ENCODE peak calls at places on chromosomes 7 and 10, in five cellular contexts. One of them, this sample, is unnamed.
A peak's percentile ranks its signal among the peaks of the same experiment; 100 is the strongest.

GRCh38 chr7:36964297-36964696 is 240.0 kb upstream of the AOAH start:
- DNase-seq in HFFc6: no peak
- DNase-seq in tibial artery: no peak
- DNase-seq in psoas muscle: no peak
- DNase-seq in fibroblast of lung: no peak
- DNase-seq in this sample: no peak

GRCh38 chr10:112526130-112526529 is 79.1 kb downstream of the VTI1A start:
- DNase-seq in HFFc6: peak; percentile 15
- DNase-seq in tibial artery: no peak
- DNase-seq in psoas muscle: no peak
- DNase-seq in fibroblast of lung: peak; percentile 41
- DNase-seq in this sample: no peak

GRCh38 chr7:100689230-100690135 is 4.6 kb downstream of the GIGYF1 start:
- DNase-seq in HFFc6: no peak
- DNase-seq in tibial artery: no peak
- DNase-seq in psoas muscle: no peak
- DNase-seq in fibroblast of lung: no peak
- DNase-seq in this sample: no peak

GRCh38 chr10:48807786-48808185 is 123.1 kb downstream of the WDFY4 start:
- DNase-seq in HFFc6: no peak
- DNase-seq in tibial artery: no peak
- DNase-seq in psoas muscle: no peak
- DNase-seq in fibroblast of lung: no peak
- DNase-seq in this sample: no peak

GRCh38 chr7:17275749-17276671 is 22.4 kb upstream of the AHR start:
- DNase-seq in HFFc6: peak; percentile 93
- DNase-seq in tibial artery: no peak
- DNase-seq in psoas muscle: no peak
- DNase-seq in fibroblast of lung: peak; percentile 98
- DNase-seq in this sample: peak; percentile 92

GRCh38 chr7:22219739-22220493 is 137.0 kb downstream of the RAPGEF5 start:
- DNase-seq in HFFc6: no peak
- DNase-seq in tibial artery: no peak
- DNase-seq in psoas muscle: no peak
- DNase-seq in fibroblast of lung: no peak
- DNase-seq in this sample: no peak

GRCh38 chr7:47145326-47145725 is 436.6 kb downstream of the TNS3 start:
- DNase-seq in HFFc6: no peak
- DNase-seq in tibial artery: no peak
- DNase-seq in psoas muscle: no peak
- DNase-seq in fibroblast of lung: no peak
- DNase-seq in this sample: no peak

GRCh38 chr7:117134885-117135552 is 181.7 kb downstream of the ST7 start:
- DNase-seq in HFFc6: no peak
- DNase-seq in tibial artery: no peak
- DNase-seq in psoas muscle: no peak
- DNase-seq in fibroblast of lung: peak; percentile 67
- DNase-seq in this sample: peak; percentile 44

GRCh38 chr10:69333205-69333604 is 54.9 kb downstream of the HK1 start:
- DNase-seq in HFFc6: peak; percentile 69
- DNase-seq in tibial artery: peak; percentile 54
- DNase-seq in psoas muscle: no peak
- DNase-seq in fibroblast of lung: no peak
- DNase-seq in this sample: no peak

GRCh38 chr7:16838891-16839290 is 34.1 kb upstream of the AGR2 start:
- DNase-seq in HFFc6: no peak
- DNase-seq in tibial artery: no peak
- DNase-seq in psoas muscle: no peak
- DNase-seq in fibroblast of lung: no peak
- DNase-seq in this sample: no peak

GRCh38 chr7:38034062-38034907 is 113.8 kb downstream of the EPDR1 start:
- DNase-seq in HFFc6: no peak
- DNase-seq in tibial artery: no peak
- DNase-seq in psoas muscle: no peak
- DNase-seq in fibroblast of lung: no peak
- DNase-seq in this sample: peak; percentile 46

GRCh38 chr10:50419756-50420155 is 168.4 kb upstream of the ASAH2 start:
- DNase-seq in HFFc6: no peak
- DNase-seq in tibial artery: no peak
- DNase-seq in psoas muscle: no peak
- DNase-seq in fibroblast of lung: no peak
- DNase-seq in this sample: no peak
- TF ChIP-seq CTCF in HFFc6: no peak
- TF ChIP-seq CTCF in tibial artery: no peak
- TF ChIP-seq CTCF in psoas muscle: no peak
- TF ChIP-seq CTCF in fibroblast of lung: no peak
- TF ChIP-seq CTCF in this sample: no peak

DNA sequence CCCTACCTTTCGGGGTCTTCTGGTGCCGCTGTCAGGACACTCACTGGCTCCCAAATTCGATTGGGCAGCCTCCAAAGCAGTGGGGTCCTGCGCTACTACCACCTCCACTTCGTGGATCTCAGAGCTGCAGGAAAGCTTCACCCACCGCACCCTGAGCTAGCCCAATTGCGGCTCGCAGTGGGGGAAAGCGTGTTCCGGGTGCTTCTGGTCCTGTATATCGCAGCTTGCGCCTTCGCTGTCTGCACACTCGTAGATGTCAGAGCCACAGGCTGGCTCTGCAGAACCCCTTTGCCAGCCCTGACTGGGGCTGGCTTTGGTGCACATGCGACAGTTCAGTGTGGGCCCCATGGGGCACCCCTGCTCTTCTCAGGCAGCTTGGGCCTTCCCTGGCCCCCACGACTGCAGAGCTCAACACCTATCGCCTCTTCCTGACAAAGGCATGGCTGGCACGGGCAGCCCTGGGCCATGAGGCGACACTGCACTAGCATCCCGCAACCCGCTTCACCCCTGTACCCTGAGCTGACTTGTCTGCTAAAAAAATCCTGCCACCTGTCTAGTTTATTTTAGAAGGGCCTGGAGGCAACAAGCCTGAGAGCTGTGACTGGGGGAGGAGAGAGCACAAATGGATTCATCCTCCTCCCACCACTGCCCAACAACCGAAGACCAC is 78.7 kb upstream of the ABI1 start:
- DNase-seq in HFFc6: no peak
- DNase-seq in tibial artery: no peak
- DNase-seq in psoas muscle: peak; percentile 19
- DNase-seq in fibroblast of lung: no peak
- DNase-seq in this sample: no peak
- TF ChIP-seq CTCF in HFFc6: no peak
- TF ChIP-seq CTCF in tibial artery: no peak
- TF ChIP-seq CTCF in psoas muscle: no peak
- TF ChIP-seq CTCF in fibroblast of lung: no peak
- TF ChIP-seq CTCF in this sample: no peak

GRCh38 chr7:28615091-28615490 is 202.8 kb downstream of the CREB5 start:
- DNase-seq in HFFc6: no peak
- DNase-seq in tibial artery: no peak
- DNase-seq in psoas muscle: no peak
- DNase-seq in fibroblast of lung: no peak
- DNase-seq in this sample: no peak
- TF ChIP-seq CTCF in HFFc6: peak; percentile 9
- TF ChIP-seq CTCF in tibial artery: no peak
- TF ChIP-seq CTCF in psoas muscle: peak; percentile 23
- TF ChIP-seq CTCF in fibroblast of lung: no peak
- TF ChIP-seq CTCF in this sample: peak; percentile 27

GRCh38 chr7:70693690-70694356 is 438.1 kb upstream of the GALNT17 start:
- DNase-seq in HFFc6: no peak
- DNase-seq in tibial artery: peak; percentile 70
- DNase-seq in psoas muscle: peak; percentile 91
- DNase-seq in fibroblast of lung: peak; percentile 70
- DNase-seq in this sample: no peak
- TF ChIP-seq CTCF in HFFc6: no peak
- TF ChIP-seq CTCF in tibial artery: peak; percentile 45
- TF ChIP-seq CTCF in psoas muscle: peak; percentile 20
- TF ChIP-seq CTCF in fibroblast of lung: no peak
- TF ChIP-seq CTCF in this sample: peak; percentile 22

GRCh38 chr10:74213571-74214162 is 62.6 kb downstream of the ADK start:
- DNase-seq in HFFc6: peak; percentile 26
- DNase-seq in tibial artery: peak; percentile 54
- DNase-seq in psoas muscle: peak; percentile 20
- DNase-seq in fibroblast of lung: peak; percentile 23
- DNase-seq in this sample: peak; percentile 35
- TF ChIP-seq CTCF in HFFc6: peak; percentile 80
- TF ChIP-seq CTCF in tibial artery: peak; percentile 18
- TF ChIP-seq CTCF in psoas muscle: peak; percentile 22
- TF ChIP-seq CTCF in fibroblast of lung: peak; percentile 63
- TF ChIP-seq CTCF in this sample: peak; percentile 75

DNA sequence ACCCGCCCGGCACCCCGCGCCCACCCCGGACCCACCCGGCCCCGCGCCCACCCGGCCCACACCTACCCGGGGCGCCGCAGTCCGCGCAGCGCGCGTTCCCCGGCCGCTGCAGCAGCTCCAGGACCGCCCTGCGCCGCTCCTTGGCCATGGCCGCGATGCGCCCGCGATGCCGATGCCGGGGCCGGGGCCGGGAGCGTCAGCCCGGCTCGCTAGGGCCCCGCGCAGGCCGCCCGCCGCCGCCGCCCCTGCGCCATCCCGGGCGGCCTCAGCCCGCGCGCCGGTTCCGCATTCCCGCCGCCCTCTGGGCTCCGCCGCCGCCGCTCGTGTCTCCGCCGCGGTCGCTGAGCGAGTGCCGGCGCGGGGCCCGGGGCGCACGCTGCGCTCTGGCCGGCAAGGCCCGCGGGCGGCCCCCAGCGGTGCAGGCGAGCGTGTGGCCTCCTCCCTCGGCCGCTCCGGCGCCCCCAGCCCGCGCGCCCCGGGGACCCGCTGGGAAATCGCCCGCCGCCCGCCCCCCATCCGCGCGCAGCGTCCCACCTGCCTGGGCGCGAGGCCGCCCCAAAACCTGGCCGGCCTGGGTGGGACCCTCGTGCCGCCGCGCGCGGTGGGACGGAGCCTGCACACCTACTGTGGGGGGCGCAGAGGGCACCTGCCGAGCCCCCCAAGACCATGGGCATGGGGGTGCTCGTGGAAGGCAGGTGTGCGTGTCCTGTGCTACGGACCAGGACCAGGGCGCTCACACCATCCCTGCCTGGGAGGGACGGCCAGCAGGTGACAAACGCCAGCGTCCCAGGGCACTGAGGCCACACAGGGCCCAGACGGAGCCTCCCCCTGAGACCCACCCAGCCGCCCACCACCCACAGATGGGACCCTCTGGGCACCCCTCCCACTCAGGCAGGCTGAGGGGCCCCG is at the start of gene ADAP1:
- DNase-seq in HFFc6: no peak
- DNase-seq in tibial artery: no peak
- DNase-seq in psoas muscle: peak; percentile 51
- DNase-seq in fibroblast of lung: peak; percentile 55
- DNase-seq in this sample: no peak
- TF ChIP-seq CTCF in HFFc6: no peak
- TF ChIP-seq CTCF in tibial artery: peak; percentile 24
- TF ChIP-seq CTCF in psoas muscle: no peak
- TF ChIP-seq CTCF in fibroblast of lung: no peak
- TF ChIP-seq CTCF in this sample: no peak

DNA sequence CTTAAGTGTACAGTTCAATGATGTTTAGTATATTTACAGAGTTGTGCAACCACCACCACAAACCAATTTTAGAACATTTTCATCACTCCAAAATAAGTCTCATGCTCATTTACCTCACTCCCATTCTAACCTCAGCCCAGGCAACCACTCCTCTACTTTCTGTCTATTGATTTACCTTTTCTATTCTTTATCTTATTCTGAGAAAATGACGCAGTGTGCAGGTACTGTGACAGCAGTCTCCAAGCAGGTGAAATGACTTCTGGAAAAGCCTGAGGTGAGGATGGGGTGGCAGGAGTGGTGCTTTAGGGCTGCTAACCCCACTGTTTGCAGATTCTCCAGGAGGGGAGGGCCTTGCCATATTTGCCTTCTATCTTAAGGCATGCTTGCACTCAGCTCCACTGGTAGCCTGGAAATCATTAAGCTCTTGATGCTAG is 39.5 kb downstream of the GARS1 start:
- DNase-seq in HFFc6: no peak
- DNase-seq in tibial artery: no peak
- DNase-seq in psoas muscle: no peak
- DNase-seq in fibroblast of lung: no peak
- DNase-seq in this sample: no peak
- TF ChIP-seq CTCF in HFFc6: no peak
- TF ChIP-seq CTCF in tibial artery: no peak
- TF ChIP-seq CTCF in psoas muscle: no peak
- TF ChIP-seq CTCF in fibroblast of lung: no peak
- TF ChIP-seq CTCF in this sample: no peak

DNA sequence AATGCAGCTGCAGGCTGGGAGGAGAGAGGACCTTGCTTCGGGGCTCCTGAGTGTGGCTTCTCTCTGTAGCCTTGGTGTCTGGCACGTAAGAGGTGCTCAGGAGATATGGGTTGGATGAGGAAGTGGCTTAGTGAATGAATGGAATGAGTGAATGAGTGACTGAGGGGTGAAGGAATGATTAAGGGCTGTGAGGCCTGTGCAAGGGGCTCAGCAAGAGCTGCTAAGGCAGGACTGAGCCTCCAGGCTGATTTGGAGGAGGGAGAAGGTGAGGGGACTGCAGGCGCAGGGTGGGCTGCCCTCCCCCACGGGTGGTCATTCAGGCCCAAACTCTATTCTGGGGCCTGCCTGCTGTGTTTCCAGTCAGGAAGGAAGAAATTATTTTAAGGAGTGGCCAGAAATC is 49.7 kb upstream of the SAMD8 start:
- DNase-seq in HFFc6: no peak
- DNase-seq in tibial artery: no peak
- DNase-seq in psoas muscle: no peak
- DNase-seq in fibroblast of lung: no peak
- DNase-seq in this sample: no peak
- TF ChIP-seq CTCF in HFFc6: no peak
- TF ChIP-seq CTCF in tibial artery: no peak
- TF ChIP-seq CTCF in psoas muscle: no peak
- TF ChIP-seq CTCF in fibroblast of lung: no peak
- TF ChIP-seq CTCF in this sample: no peak

This sample was measured in astrocyte of the cerebellum.